ENCODE peak calls at places on chromosomes 13 and 19, in six cellular contexts. B is activated T-helper 9 cell treated with anti-CD3 and anti-CD28 coated beads, Interleukin-2, amount 50 U/mL, for 16 hours; V is spleen; F is GM03348; C is AG08395; M is activated naive CD4-positive, alpha-beta T cell treated with anti-CD3 and anti-CD28 coated beads, Interleukin-2, amount 10 ng/mL, durations not matched to agents 7 days and 5 days. I is an unnamed sample.
A peak's percentile ranks its signal among the peaks of the same experiment; 100 is the strongest.

GRCh38 chr19:53621885-53622710 is 9.7 kb upstream of the DPRX start:
- DNase-seq in B (no peak), V (no peak), F (no peak), C (no peak), M (no peak), I (no peak)

GRCh38 chr13:18943721-18944391 is 237.8 kb downstream of the TUBA3C start:
- DNase-seq in B (no peak), V (peak; percentile 68), F (no peak), C (no peak), M (no peak), I (no peak)

GRCh38 chr13:74761794-74762193 is 627.6 kb upstream of the KLF12 start:
- DNase-seq in B (no peak), V (no peak), F (peak; percentile 68), C (peak; percentile 53), M (no peak), I (no peak)

GRCh38 chr13:21849323-21849722 is 178.4 kb downstream of the FGF9 start:
- DNase-seq in B (no peak), V (no peak), F (peak; percentile 62), C (peak; percentile 43), M (no peak), I (no peak)

GRCh38 chr19:58252102-58252685 is 23.5 kb downstream of the ZNF544 start:
- DNase-seq in B (no peak), V (no peak), F (no peak), C (no peak), M (no peak), I (no peak)

GRCh38 chr19:23887642-23888041 is 27.0 kb upstream of the ZNF726 start:
- DNase-seq in B (no peak), V (no peak), F (no peak), C (no peak), M (no peak), I (no peak)

GRCh38 chr19:41323430-41324125 is 13.6 kb downstream of the CCDC97 start:
- DNase-seq in B (no peak), V (no peak), F (peak; percentile 97), C (peak; percentile 96), M (no peak), I (no peak)

GRCh38 chr19:35041548-35042055 is at the start of gene HPN:
- DNase-seq in B (no peak), V (no peak), F (no peak), C (no peak), M (no peak), I (no peak)

GRCh38 chr13:66805657-66806056 is 424.5 kb downstream of the PCDH9 start:
- DNase-seq in B (no peak), V (no peak), F (no peak), C (no peak), M (no peak), I (no peak)